ENCODE peak calls at places on chromosomes 4 and X, in seven cellular contexts. One of them, this sample, is unnamed.

GRCh38 chr4:2837110-2837903 is 6.3 kb upstream of the ADD1 start:
- DNase-seq in hypothalamus: no peak
- DNase-seq in upper lobe of right lung: no peak
- DNase-seq in KBM-7: no peak
- DNase-seq in MV-4-11: peak
- DNase-seq in osteoblast: peak
- DNase-seq in posterior cingulate gyrus: no peak
- DNase-seq in this sample: no peak

GRCh38 chr4:156803056-156803455 is 168.5 kb downstream of the PDGFC start:
- DNase-seq in osteoblast: peak
- DNase-seq in MV-4-11: no peak
- DNase-seq in posterior cingulate gyrus: no peak
- DNase-seq in hypothalamus: no peak
- DNase-seq in KBM-7: no peak
- DNase-seq in upper lobe of right lung: no peak
- DNase-seq in this sample: no peak

GRCh38 chr4:113566015-113566795 is 195.3 kb downstream of the CAMK2D start:
- DNase-seq in MV-4-11: no peak
- DNase-seq in KBM-7: no peak
- DNase-seq in posterior cingulate gyrus: no peak
- DNase-seq in upper lobe of right lung: no peak
- DNase-seq in hypothalamus: no peak
- DNase-seq in osteoblast: no peak
- DNase-seq in this sample: no peak

GRCh38 chr4:45293335-45293734 is 567.0 kb upstream of the GNPDA2 start:
- DNase-seq in MV-4-11: no peak
- DNase-seq in upper lobe of right lung: no peak
- DNase-seq in osteoblast: no peak
- DNase-seq in KBM-7: no peak
- DNase-seq in posterior cingulate gyrus: no peak
- DNase-seq in hypothalamus: no peak
- DNase-seq in this sample: no peak

GRCh38 chr4:81472249-81473085 is 760 bp upstream of the RASGEF1B start:
- DNase-seq in upper lobe of right lung: no peak
- DNase-seq in osteoblast: peak
- DNase-seq in KBM-7: peak
- DNase-seq in MV-4-11: peak
- DNase-seq in hypothalamus: no peak
- DNase-seq in posterior cingulate gyrus: no peak
- DNase-seq in this sample: no peak

GRCh38 chrX:71227370-71228062 is 4.5 kb downstream of the GJB1 start:
- DNase-seq in upper lobe of right lung: no peak
- DNase-seq in KBM-7: peak
- DNase-seq in posterior cingulate gyrus: no peak
- DNase-seq in osteoblast: peak
- DNase-seq in hypothalamus: no peak
- DNase-seq in MV-4-11: no peak
- DNase-seq in this sample: no peak

GRCh38 chr4:55444822-55445221 is 49.1 kb downstream of the TMEM165 start:
- DNase-seq in MV-4-11: no peak
- DNase-seq in KBM-7: peak
- DNase-seq in upper lobe of right lung: no peak
- DNase-seq in hypothalamus: no peak
- DNase-seq in osteoblast: no peak
- DNase-seq in posterior cingulate gyrus: no peak
- DNase-seq in this sample: no peak

GRCh38 chr4:89752932-89753598 is 83.9 kb downstream of the SNCA start:
- DNase-seq in osteoblast: peak
- DNase-seq in posterior cingulate gyrus: no peak
- DNase-seq in upper lobe of right lung: no peak
- DNase-seq in KBM-7: no peak
- DNase-seq in MV-4-11: no peak
- DNase-seq in hypothalamus: no peak
- DNase-seq in this sample: no peak

GRCh38 chr4:15182600-15183222 is 180.4 kb downstream of the CPEB2 start:
- DNase-seq in posterior cingulate gyrus: no peak
- DNase-seq in upper lobe of right lung: no peak
- DNase-seq in osteoblast: no peak
- DNase-seq in hypothalamus: no peak
- DNase-seq in MV-4-11: no peak
- DNase-seq in KBM-7: no peak
- DNase-seq in this sample: no peak

GRCh38 chrX:41952102-41952501 is 28.7 kb upstream of the CASK start:
- DNase-seq in hypothalamus: no peak
- DNase-seq in osteoblast: no peak
- DNase-seq in KBM-7: no peak
- DNase-seq in MV-4-11: no peak
- DNase-seq in posterior cingulate gyrus: no peak
- DNase-seq in upper lobe of right lung: no peak
- DNase-seq in this sample: no peak

GRCh38 chr4:2036866-2037265 is 22.3 kb upstream of the NAT8L start:
- DNase-seq in MV-4-11: peak
- DNase-seq in osteoblast: no peak
- DNase-seq in KBM-7: peak
- DNase-seq in upper lobe of right lung: no peak
- DNase-seq in hypothalamus: no peak
- DNase-seq in posterior cingulate gyrus: no peak
- DNase-seq in this sample: no peak

GRCh38 chr4:120293341-120293740 is 226.7 kb upstream of the MAD2L1 start:
- DNase-seq in KBM-7: no peak
- DNase-seq in hypothalamus: no peak
- DNase-seq in posterior cingulate gyrus: no peak
- DNase-seq in MV-4-11: no peak
- DNase-seq in osteoblast: peak
- DNase-seq in upper lobe of right lung: no peak
- DNase-seq in this sample: no peak

GRCh38 chr4:36676139-36677050 is 395.0 kb downstream of the DTHD1 start:
- DNase-seq in posterior cingulate gyrus: peak
- DNase-seq in hypothalamus: no peak
- DNase-seq in KBM-7: no peak
- DNase-seq in upper lobe of right lung: no peak
- DNase-seq in MV-4-11: no peak
- DNase-seq in osteoblast: no peak
- DNase-seq in this sample: no peak

GRCh38 chrX:119407681-119408080 is 8.5 kb downstream of the SLC25A43 start:
- DNase-seq in upper lobe of right lung: no peak
- DNase-seq in posterior cingulate gyrus: no peak
- DNase-seq in KBM-7: no peak
- DNase-seq in hypothalamus: no peak
- DNase-seq in MV-4-11: no peak
- DNase-seq in osteoblast: no peak
- DNase-seq in this sample: no peak

GRCh38 chrX:74450803-74451449 is 29.6 kb downstream of the SLC16A2 start:
- DNase-seq in posterior cingulate gyrus: no peak
- DNase-seq in hypothalamus: no peak
- DNase-seq in upper lobe of right lung: no peak
- DNase-seq in KBM-7: peak
- DNase-seq in osteoblast: peak
- DNase-seq in MV-4-11: peak
- DNase-seq in this sample: no peak

GRCh38 chr4:5884804-5885203 is 8.1 kb downstream of the CRMP1 start:
- DNase-seq in posterior cingulate gyrus: no peak
- DNase-seq in MV-4-11: no peak
- DNase-seq in osteoblast: no peak
- DNase-seq in hypothalamus: no peak
- DNase-seq in KBM-7: no peak
- DNase-seq in upper lobe of right lung: no peak
- DNase-seq in this sample: no peak

GRCh38 chr4:3250438-3250955 is 1.5 kb downstream of the MSANTD1 start:
- DNase-seq in posterior cingulate gyrus: no peak
- DNase-seq in osteoblast: no peak
- DNase-seq in MV-4-11: no peak
- DNase-seq in hypothalamus: no peak
- DNase-seq in KBM-7: no peak
- DNase-seq in upper lobe of right lung: peak
- DNase-seq in this sample: no peak

GRCh38 chrX:32842053-32842452 is 369.3 kb downstream of the DMD start:
- DNase-seq in MV-4-11: no peak
- DNase-seq in KBM-7: no peak
- DNase-seq in osteoblast: no peak
- DNase-seq in upper lobe of right lung: no peak
- DNase-seq in posterior cingulate gyrus: no peak
- DNase-seq in hypothalamus: no peak
- DNase-seq in this sample: no peak

GRCh38 chr4:176584031-176584430 is 208.7 kb downstream of the VEGFC start:
- DNase-seq in osteoblast: no peak
- DNase-seq in MV-4-11: peak
- DNase-seq in upper lobe of right lung: no peak
- DNase-seq in hypothalamus: no peak
- DNase-seq in KBM-7: no peak
- DNase-seq in posterior cingulate gyrus: no peak
- DNase-seq in this sample: no peak

GRCh38 chr4:1291091-1291490 is 1.4 kb downstream of the MAEA start:
- DNase-seq in osteoblast: no peak
- DNase-seq in KBM-7: no peak
- DNase-seq in posterior cingulate gyrus: no peak
- DNase-seq in MV-4-11: no peak
- DNase-seq in hypothalamus: no peak
- DNase-seq in upper lobe of right lung: no peak
- DNase-seq in this sample: no peak

GRCh38 chrX:2183193-2183725 is 317.5 kb downstream of the DHRSX start:
- DNase-seq in MV-4-11: no peak
- DNase-seq in posterior cingulate gyrus: no peak
- DNase-seq in KBM-7: no peak
- DNase-seq in upper lobe of right lung: peak
- DNase-seq in hypothalamus: no peak
- DNase-seq in osteoblast: no peak
- DNase-seq in this sample: no peak

GRCh38 chr4:143358923-143359694 is 22.4 kb downstream of the GAB1 start:
- DNase-seq in posterior cingulate gyrus: no peak
- DNase-seq in osteoblast: no peak
- DNase-seq in MV-4-11: peak
- DNase-seq in KBM-7: peak
- DNase-seq in upper lobe of right lung: no peak
- DNase-seq in hypothalamus: no peak
- DNase-seq in this sample: peak

GRCh38 chr4:110449947-110450346 is 26.0 kb upstream of the ENPEP start:
- DNase-seq in KBM-7: no peak
- DNase-seq in hypothalamus: no peak
- DNase-seq in MV-4-11: no peak
- DNase-seq in osteoblast: no peak
- DNase-seq in posterior cingulate gyrus: no peak
- DNase-seq in upper lobe of right lung: no peak
- DNase-seq in this sample: no peak

GRCh38 chrX:46180258-46180687 is 364.9 kb downstream of the ZNF674 start:
- DNase-seq in upper lobe of right lung: no peak
- DNase-seq in MV-4-11: peak
- DNase-seq in osteoblast: peak
- DNase-seq in hypothalamus: no peak
- DNase-seq in posterior cingulate gyrus: no peak
- DNase-seq in KBM-7: peak
- DNase-seq in this sample: no peak

GRCh38 chr4:85475631-85476233 is 782 bp downstream of the ARHGAP24 start:
- DNase-seq in hypothalamus: no peak
- DNase-seq in KBM-7: no peak
- DNase-seq in upper lobe of right lung: peak
- DNase-seq in posterior cingulate gyrus: no peak
- DNase-seq in MV-4-11: no peak
- DNase-seq in osteoblast: no peak
- DNase-seq in this sample: no peak

GRCh38 chrX:136146614-136147319 is 566 bp upstream of the FHL1 start:
- DNase-seq in hypothalamus: no peak
- DNase-seq in MV-4-11: no peak
- DNase-seq in posterior cingulate gyrus: peak
- DNase-seq in osteoblast: peak
- DNase-seq in upper lobe of right lung: no peak
- DNase-seq in KBM-7: peak
- DNase-seq in this sample: no peak

GRCh38 chrX:12999422-12999821 is 24.5 kb downstream of the TMSB4X start:
- DNase-seq in MV-4-11: no peak
- DNase-seq in posterior cingulate gyrus: no peak
- DNase-seq in osteoblast: no peak
- DNase-seq in hypothalamus: no peak
- DNase-seq in KBM-7: no peak
- DNase-seq in upper lobe of right lung: no peak
- DNase-seq in this sample: no peak

GRCh38 chr4:140861359-140862181 is 105.4 kb upstream of the TBC1D9 start:
- DNase-seq in osteoblast: peak
- DNase-seq in MV-4-11: peak
- DNase-seq in KBM-7: peak
- DNase-seq in hypothalamus: peak
- DNase-seq in upper lobe of right lung: no peak
- DNase-seq in posterior cingulate gyrus: peak
- DNase-seq in this sample: peak